ENCODE peak calls at places on chromosomes 16 and 17, in four cellular contexts. B, I, W and Z are unnamed samples.

GRCh38 chr16:87653234-87653633 is 50.9 kb downstream of the JPH3 start:
- DNase-seq in W (peak), B (peak), I (no peak), Z (no peak)

GRCh38 chr17:33284022-33284421 is 9.1 kb downstream of the ASIC2 start:
- DNase-seq in I (no peak), B (peak), W (no peak), Z (no peak)

GRCh38 chr17:3907483-3908216 is 8.6 kb downstream of the P2RX1 start:
- DNase-seq in I (no peak), B (no peak), W (peak), Z (peak)

GRCh38 chr17:1647802-1648581 is 1.7 kb downstream of the RILP start:
- DNase-seq in W (peak), I (no peak), B (no peak), Z (peak)

GRCh38 chr17:35345926-35346771 is 27.3 kb downstream of the SLFN11 start:
- DNase-seq in I (no peak), W (peak), B (peak), Z (peak)

GRCh38 chr17:81840826-81841778 is 6.3 kb upstream of the PPP1R27 start:
- DNase-seq in I (no peak), W (no peak), B (no peak), Z (no peak)

GRCh38 chr16:1156983-1157638 is 4.2 kb downstream of the CACNA1H start:
- DNase-seq in B (no peak), W (no peak), I (no peak), Z (no peak)

GRCh38 chr16:27174007-27174406 is 29.3 kb upstream of the KDM8 start:
- DNase-seq in W (no peak), I (no peak), B (no peak), Z (no peak)

GRCh38 chr17:71349908-71350600 is 770.8 kb upstream of the SOX9 start:
- DNase-seq in B (peak), W (no peak), I (no peak), Z (no peak)

GRCh38 chr17:48542956-48543853 is 1.7 kb downstream of the HOXB2 start:
- DNase-seq in W (peak), I (no peak), B (peak), Z (peak)

GRCh38 chr17:45843722-45844121 is 959 bp upstream of the SPPL2C start:
- DNase-seq in B (no peak), I (no peak), W (no peak), Z (no peak)

GRCh38 chr16:2001456-2002355 is 7.9 kb downstream of the ZNF598 start:
- DNase-seq in I (no peak), B (no peak), W (no peak), Z (no peak)

GRCh38 chr17:76492989-76493501 is 8.2 kb downstream of the RHBDF2 start:
- DNase-seq in B (peak), W (no peak), I (no peak), Z (no peak)

GRCh38 chr17:74356640-74357465 is 4.8 kb downstream of the BTBD17 start:
- DNase-seq in I (no peak), B (no peak), W (no peak), Z (peak)

GRCh38 chr16:72769876-72770275 is 278.1 kb downstream of the ZFHX3 start:
- DNase-seq in W (no peak), I (no peak), B (no peak), Z (no peak)

GRCh38 chr17:29760279-29760721 is 137.6 kb upstream of the CORO6 start:
- DNase-seq in W (peak), B (peak), I (no peak), Z (no peak)

GRCh38 chr16:4511441-4512082 is 27.0 kb downstream of the CDIP1 start:
- DNase-seq in I (no peak), B (peak), W (peak), Z (peak)

GRCh38 chr17:43720311-43721060 is 38.1 kb downstream of the SOST start:
- DNase-seq in I (no peak), W (peak), B (peak), Z (peak)

GRCh38 chr17:49514374-49514738 is 19.3 kb downstream of the NGFR start:
- DNase-seq in W (peak), B (no peak), I (no peak), Z (peak)

GRCh38 chr16:27718767-27719445 is 169.0 kb downstream of the KATNIP start:
- DNase-seq in B (no peak), I (no peak), W (no peak), Z (no peak)

GRCh38 chr16:29994613-29995329 is 646 bp downstream of the HIRIP3 start:
- DNase-seq in I (no peak), B (peak), W (peak), Z (no peak)

GRCh38 chr17:42282478-42283080 is 5.7 kb upstream of the STAT5A start:
- DNase-seq in W (peak), B (no peak), I (no peak), Z (peak)

GRCh38 chr17:65727832-65728231 is 166.4 kb upstream of the AXIN2 start:
- DNase-seq in I (no peak), W (no peak), B (no peak), Z (no peak)

GRCh38 chr17:75571197-75571884 is 16.3 kb upstream of the MYO15B start:
- DNase-seq in W (no peak), I (no peak), B (peak), Z (no peak)

GRCh38 chr16:53504161-53504663 is 1.2 kb upstream of the AKTIP start:
- DNase-seq in I (no peak), W (peak), B (peak), Z (no peak)

GRCh38 chr17:16936536-16937310 is 35.2 kb downstream of the TNFRSF13B start:
- DNase-seq in I (no peak), W (no peak), B (no peak), Z (no peak)

GRCh38 chr17:59361916-59362810 is 30.7 kb downstream of the YPEL2 start:
- DNase-seq in B (peak), W (no peak), I (no peak), Z (no peak)

GRCh38 chr17:49515196-49515770 is 20.2 kb downstream of the NGFR start:
- DNase-seq in W (peak), B (peak), I (no peak), Z (peak)

GRCh38 chr16:84387021-84387420 is 18.7 kb downstream of the ATP2C2 start:
- DNase-seq in W (no peak), I (no peak), B (no peak), Z (no peak)

GRCh38 chr16:88285514-88285822 is 97.3 kb upstream of the ZNF469 start:
- DNase-seq in B (no peak), W (no peak), I (no peak), Z (no peak)

GRCh38 chr17:38693700-38694329 is 11.3 kb upstream of the MLLT6 start:
- DNase-seq in I (no peak), W (no peak), B (peak), Z (peak)

GRCh38 chr16:87206646-87207451 is 110.3 kb downstream of the C16orf95 start:
- DNase-seq in W (no peak), B (peak), I (no peak), Z (no peak)

GRCh38 chr17:66855204-66855603 is 20.3 kb downstream of the CACNG5 start:
- DNase-seq in I (peak), W (no peak), B (no peak), Z (peak)

GRCh38 chr17:56159764-56160394 is 6.6 kb downstream of the ANKFN1 start:
- DNase-seq in I (no peak), B (no peak), W (no peak), Z (no peak)

GRCh38 chr17:7717756-7718350 is 309 bp downstream of the DNAH2 start:
- DNase-seq in I (no peak), B (no peak), W (no peak), Z (peak)

DNA sequence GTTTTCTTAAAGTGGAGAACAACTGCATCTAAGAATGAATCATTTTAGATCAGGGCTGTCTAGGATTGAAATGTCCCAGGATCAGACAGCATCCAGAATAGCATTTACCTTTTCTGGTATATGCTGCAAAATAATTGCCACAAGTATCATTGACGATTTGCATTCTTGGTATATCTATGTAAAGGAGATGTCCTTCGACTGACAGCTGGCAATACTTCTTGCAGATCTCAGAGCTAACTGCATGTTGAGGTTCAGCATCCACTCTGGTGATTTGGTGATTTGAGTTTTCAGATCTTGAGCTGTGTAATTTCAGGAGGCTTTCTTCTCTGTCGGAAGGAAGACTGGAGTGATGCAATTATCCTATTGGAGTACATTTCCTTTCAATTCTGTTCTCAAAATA is 78.1 kb upstream of the CPHXL start:
- DNase-seq in B (no peak), I (no peak), W (no peak), Z (no peak)
- H4K5ac ChIP-seq in B (no peak), I (no peak), W (no peak), Z (no peak)

GRCh38 chr17:67944035-67944434 is 52.2 kb downstream of the C17orf58 start:
- DNase-seq in I (no peak), W (no peak), B (no peak), Z (no peak)
- H4K5ac ChIP-seq in I (no peak), W (no peak), B (no peak), Z (no peak)

GRCh38 chr16:24125199-24125598 is 130.9 kb upstream of the CACNG3 start:
- DNase-seq in B (no peak), W (no peak), I (no peak), Z (no peak)
- H4K5ac ChIP-seq in B (no peak), W (no peak), I (no peak), Z (no peak)

GRCh38 chr17:83152221-83152744 is 72.9 kb downstream of the METRNL start:
- DNase-seq in I (no peak), W (no peak), B (no peak), Z (peak)

GRCh38 chr17:83150369-83151055 is 71.1 kb downstream of the METRNL start:
- DNase-seq in I (no peak), B (no peak), W (no peak), Z (no peak)

GRCh38 chr17:83149761-83150251 is 70.4 kb downstream of the METRNL start:
- DNase-seq in W (no peak), B (peak), I (no peak), Z (peak)

GRCh38 chr17:83151442-83152220 is 72.2 kb downstream of the METRNL start:
- DNase-seq in I (no peak), W (peak), B (peak), Z (peak)

GRCh38 chr17:83151056-83151441 is 71.6 kb downstream of the METRNL start:
- DNase-seq in I (no peak), W (no peak), B (no peak), Z (no peak)
- H4K5ac ChIP-seq in I (no peak), W (no peak), B (no peak), Z (no peak)

GRCh38 chr16:66357523-66357928 is 9.0 kb upstream of the CDH5 start:
- DNase-seq in B (peak), W (peak), I (peak), Z (peak)
- H4K5ac ChIP-seq in B (no peak), W (no peak), I (no peak), Z (no peak)